ENCODE peak calls at places on chromosomes 6 and 20, in seven cellular contexts. H, G, M, Y, E, Q and N are unnamed samples.

GRCh38 chr6:43180985-43181384 is 1.0 kb upstream of the CUL9 start:
- DNase-seq in G (no peak), E (peak), Q (no peak), M (no peak), Y (no peak), H (no peak), N (peak)

GRCh38 chr6:169654590-169655391 is 47.0 kb downstream of the WDR27 start:
- DNase-seq in G (no peak), Q (peak), H (no peak), Y (peak), E (peak), M (peak), N (peak)

GRCh38 chr6:155595264-155595663 is 139.6 kb upstream of the NOX3 start:
- DNase-seq in G (no peak), M (no peak), Y (no peak), E (no peak), Q (no peak), H (no peak), N (no peak)

GRCh38 chr6:159691133-159691962 is 1.7 kb downstream of the SOD2 start:
- DNase-seq in H (peak), G (peak), Q (peak), Y (no peak), E (peak), M (no peak), N (peak)

GRCh38 chr6:15453186-15453585 is 207.3 kb downstream of the JARID2 start:
- DNase-seq in H (no peak), G (no peak), Q (no peak), Y (no peak), E (no peak), M (no peak), N (no peak)

GRCh38 chr6:87968435-87969278 is 79.0 kb upstream of the SPACA1 start:
- DNase-seq in Y (no peak), G (peak), M (no peak), Q (peak), E (peak), H (peak), N (peak)

GRCh38 chr6:7121704-7122241 is 14.0 kb downstream of the RREB1 start:
- DNase-seq in H (no peak), G (no peak), Y (no peak), M (no peak), Q (no peak), E (no peak), N (no peak)

GRCh38 chr20:58662142-58662473 is 11.0 kb downstream of the STX16 start:
- DNase-seq in H (no peak), Q (no peak), M (no peak), E (no peak), Y (no peak), G (no peak), N (no peak)

GRCh38 chr20:56393133-56393472 is 658 bp downstream of the CSTF1 start:
- DNase-seq in H (no peak), G (no peak), Y (no peak), Q (no peak), E (no peak), M (no peak), N (peak)

GRCh38 chr6:108763931-108764579 is 84.2 kb upstream of the ARMC2 start:
- DNase-seq in E (no peak), G (no peak), Q (no peak), M (no peak), H (no peak), Y (no peak), N (no peak)

GRCh38 chr6:30572078-30572605 is 900 bp downstream of the ABCF1 start:
- DNase-seq in Q (no peak), Y (no peak), H (no peak), G (no peak), E (no peak), M (no peak), N (no peak)

GRCh38 chr6:17768388-17768787 is 61.7 kb upstream of the NUP153 start:
- DNase-seq in G (no peak), M (no peak), Q (peak), H (no peak), Y (no peak), E (peak), N (peak)

GRCh38 chr6:43871933-43872332 is 101.9 kb downstream of the VEGFA start:
- DNase-seq in Y (no peak), M (no peak), E (no peak), H (no peak), Q (no peak), G (no peak), N (no peak)

GRCh38 chr20:36873498-36874189 is 2.3 kb upstream of the TLDC2 start:
- DNase-seq in M (no peak), G (no peak), H (no peak), Y (no peak), E (no peak), Q (no peak), N (no peak)

GRCh38 chr6:3309391-3310050 is 50.8 kb downstream of the PSMG4 start:
- DNase-seq in Q (no peak), M (peak), E (no peak), G (no peak), Y (no peak), H (peak), N (no peak)

GRCh38 chr20:32831982-32832381 is 12.2 kb downstream of the MAPRE1 start:
- DNase-seq in H (no peak), Q (no peak), G (no peak), M (no peak), E (no peak), Y (no peak), N (no peak)

GRCh38 chr6:151808331-151809241 is 1.1 kb downstream of the ESR1 start:
- DNase-seq in Q (no peak), Y (no peak), E (no peak), G (no peak), H (peak), M (peak), N (no peak)

GRCh38 chr6:29976588-29977424 is 34.5 kb downstream of the HLA-A start:
- DNase-seq in Y (no peak), E (peak), M (peak), Q (peak), H (peak), G (peak), N (peak)

GRCh38 chr6:75436869-75437268 is 56.7 kb downstream of the FILIP1 start:
- DNase-seq in Q (no peak), H (no peak), M (no peak), Y (no peak), E (no peak), G (no peak), N (peak)

GRCh38 chr6:84304881-84305280 is 77.4 kb upstream of the CEP162 start:
- DNase-seq in G (no peak), M (no peak), Y (no peak), H (no peak), Q (no peak), E (no peak), N (no peak)

GRCh38 chr6:11766056-11766455 is 12.5 kb downstream of the ADTRP start:
- DNase-seq in Q (peak), H (no peak), M (no peak), G (no peak), E (peak), Y (no peak), N (peak)

GRCh38 chr6:169977434-169978265 is 226.2 kb downstream of the ERMARD start:
- DNase-seq in Q (no peak), E (no peak), Y (no peak), H (no peak), G (no peak), M (peak), N (no peak)

GRCh38 chr6:3750324-3751018 is 1.0 kb downstream of the PXDC1 start:
- DNase-seq in Q (peak), H (no peak), G (no peak), E (peak), Y (no peak), M (peak), N (peak)

GRCh38 chr6:97443408-97444080 is 160.5 kb upstream of the MMS22L start:
- DNase-seq in E (no peak), M (no peak), G (no peak), Y (no peak), H (no peak), Q (no peak), N (no peak)

GRCh38 chr6:97438011-97438671 is 155.1 kb upstream of the MMS22L start:
- DNase-seq in Q (no peak), Y (no peak), M (no peak), H (peak), E (no peak), G (no peak), N (no peak)

GRCh38 chr6:97445406-97445805 is 162.4 kb upstream of the MMS22L start:
- DNase-seq in Y (no peak), M (no peak), H (no peak), E (no peak), Q (no peak), G (no peak), N (no peak)

GRCh38 chr6:97437087-97437486 is 154.1 kb upstream of the MMS22L start:
- DNase-seq in Y (no peak), Q (no peak), G (peak), H (no peak), M (no peak), E (peak), N (peak)

GRCh38 chr6:97440590-97441176 is 157.7 kb upstream of the MMS22L start:
- DNase-seq in G (peak), E (peak), H (peak), M (no peak), Q (peak), Y (no peak), N (peak)
- TF ChIP-seq CTCF in G (no peak), E (peak), H (peak), M (no peak), Q (peak), Y (no peak), N (peak)

DNA sequence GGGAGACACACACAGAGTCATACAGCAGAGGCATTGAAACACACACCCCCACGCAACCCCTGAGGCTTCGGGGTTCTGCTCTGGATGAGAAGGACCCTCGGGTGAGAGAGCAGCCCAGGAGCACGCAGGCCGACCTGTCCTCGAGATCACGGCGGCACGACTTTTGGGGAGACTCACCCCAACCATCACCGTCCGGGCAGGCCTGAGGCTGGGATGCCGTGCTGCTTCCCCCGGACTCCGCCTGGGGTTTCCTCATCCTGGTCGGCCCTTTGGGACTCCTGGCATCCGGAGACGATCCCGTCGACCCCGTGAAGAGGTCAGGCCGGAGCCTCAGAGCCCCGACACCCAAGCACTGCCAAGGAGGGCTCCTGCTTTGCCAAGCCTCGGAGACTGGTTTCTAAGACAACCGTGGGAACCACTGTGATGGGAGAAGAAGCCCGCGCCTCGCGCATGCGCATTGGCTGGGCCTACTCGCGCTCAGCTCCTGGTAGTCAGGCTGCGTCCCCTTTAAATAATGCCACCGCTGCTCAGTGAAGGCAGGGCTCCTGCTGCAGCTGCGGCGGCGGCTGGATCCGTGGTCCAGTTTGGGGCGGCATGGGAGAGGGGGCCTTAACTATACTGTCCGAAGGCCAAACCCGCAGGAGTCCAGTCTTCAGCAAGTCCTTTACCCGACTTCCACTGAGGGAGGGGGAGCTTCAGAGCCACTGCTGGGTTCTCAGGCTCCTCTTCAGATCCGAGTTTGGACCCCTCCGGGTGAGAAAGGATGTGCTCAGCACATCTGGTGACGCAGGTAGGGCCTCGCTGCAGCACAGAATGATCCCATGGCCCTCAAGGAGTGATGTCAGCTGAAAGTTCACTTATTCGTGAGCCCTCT is 171.4 kb upstream of the ZNF337 start:
- DNase-seq in H (peak), Q (peak), E (peak), Y (peak), M (peak), G (peak), N (peak)
- H3K4me3 ChIP-seq in H (peak), Q (peak), E (peak), Y (peak), M (peak), G (peak), N (peak)

GRCh38 chr6:163340201-163340887 is 74.2 kb upstream of the QKI start:
- DNase-seq in Y (no peak), H (no peak), E (peak), G (no peak), M (peak), Q (no peak), N (no peak)
- TF ChIP-seq CTCF in Y (no peak), H (no peak), E (no peak), G (no peak), M (no peak), Q (peak), N (no peak)

GRCh38 chr20:54174452-54175175 is 828 bp upstream of the CYP24A1 start:
- DNase-seq in Q (no peak), M (no peak), E (no peak), Y (no peak), H (no peak), G (peak), N (peak)
- H3K4me3 ChIP-seq in Q (peak), M (no peak), E (no peak), Y (peak), H (peak), G (peak), N (no peak)

GRCh38 chr6:130252527-130253237 is 29.9 kb upstream of the SAMD3 start:
- DNase-seq in M (no peak), G (no peak), Q (no peak), Y (no peak), E (peak), H (no peak), N (no peak)
- TF ChIP-seq CTCF in M (no peak), G (no peak), Q (no peak), Y (no peak), E (no peak), H (no peak), N (no peak)